ENCODE peak calls at places on chromosome 4, in seven cellular contexts. E is K562, W is A549, G is HCT116, A is SK-N-SH, Y is HepG2, Q is GM12878. X is an unnamed sample.

GRCh38 chr4:7987148-7987989 is 47.7 kb upstream of the AFAP1 start:
- DNase-seq in E (peak), Q (peak), G (peak), Y (peak), W (peak), A (peak), X (peak)

GRCh38 chr4:83646538-83646937 is 110.6 kb downstream of the GPAT3 start:
- DNase-seq in A (no peak), E (no peak), G (no peak), Y (no peak), W (no peak), Q (no peak), X (no peak)

GRCh38 chr4:101033986-101034385 is 313.3 kb downstream of the PPP3CA start:
- DNase-seq in Q (no peak), A (no peak), E (no peak), Y (no peak), G (no peak), W (no peak), X (no peak)

GRCh38 chr4:70863099-70863790 is 23.6 kb upstream of the GRSF1 start:
- DNase-seq in Q (peak), W (no peak), A (no peak), G (no peak), E (no peak), Y (no peak), X (no peak)

GRCh38 chr4:117801756-117802155 is 232.5 kb upstream of the NDST3 start:
- DNase-seq in E (no peak), A (no peak), Y (no peak), Q (no peak), W (no peak), G (no peak), X (no peak)

GRCh38 chr4:183798249-183798920 is 106.7 kb upstream of the STOX2 start:
- DNase-seq in W (no peak), Q (no peak), E (no peak), Y (no peak), A (no peak), G (no peak), X (no peak)

GRCh38 chr4:40289366-40290188 is 45.6 kb upstream of the CHRNA9 start:
- DNase-seq in Q (no peak), G (no peak), W (no peak), Y (no peak), A (no peak), E (no peak), X (peak)

GRCh38 chr4:36079666-36080065 is 164.6 kb downstream of the ARAP2 start:
- DNase-seq in W (no peak), Y (no peak), Q (no peak), G (no peak), E (no peak), A (no peak), X (no peak)

GRCh38 chr4:44638091-44638490 is 13.3 kb downstream of the YIPF7 start:
- DNase-seq in Q (no peak), Y (no peak), A (no peak), W (no peak), G (no peak), E (no peak), X (no peak)

GRCh38 chr4:10704050-10704810 is 19.7 kb upstream of the CLNK start:
- DNase-seq in W (no peak), G (no peak), A (no peak), Y (no peak), Q (no peak), E (no peak), X (peak)

GRCh38 chr4:55980725-55981124 is 32.0 kb downstream of the CEP135 start:
- DNase-seq in W (no peak), E (no peak), G (no peak), Y (no peak), Q (peak), A (no peak), X (no peak)

GRCh38 chr4:173530326-173531062 is 465 bp upstream of the HAND2 start:
- DNase-seq in W (no peak), Q (no peak), G (no peak), Y (no peak), A (peak), E (no peak), X (no peak)

GRCh38 chr4:26060286-26060685 is 146.3 kb downstream of the SMIM20 start:
- DNase-seq in Y (no peak), W (no peak), G (no peak), Q (no peak), E (no peak), A (no peak), X (peak)

GRCh38 chr4:26056406-26056805 is 142.4 kb downstream of the SMIM20 start:
- DNase-seq in A (no peak), G (no peak), Y (no peak), W (no peak), Q (no peak), E (no peak), X (no peak)

GRCh38 chr4:26059391-26060154 is 145.6 kb downstream of the SMIM20 start:
- DNase-seq in W (no peak), A (no peak), E (no peak), G (no peak), Y (no peak), Q (no peak), X (no peak)

GRCh38 chr4:26055855-26056254 is 141.8 kb downstream of the SMIM20 start:
- DNase-seq in G (no peak), Q (no peak), Y (no peak), W (no peak), A (no peak), E (no peak), X (no peak)

DNA sequence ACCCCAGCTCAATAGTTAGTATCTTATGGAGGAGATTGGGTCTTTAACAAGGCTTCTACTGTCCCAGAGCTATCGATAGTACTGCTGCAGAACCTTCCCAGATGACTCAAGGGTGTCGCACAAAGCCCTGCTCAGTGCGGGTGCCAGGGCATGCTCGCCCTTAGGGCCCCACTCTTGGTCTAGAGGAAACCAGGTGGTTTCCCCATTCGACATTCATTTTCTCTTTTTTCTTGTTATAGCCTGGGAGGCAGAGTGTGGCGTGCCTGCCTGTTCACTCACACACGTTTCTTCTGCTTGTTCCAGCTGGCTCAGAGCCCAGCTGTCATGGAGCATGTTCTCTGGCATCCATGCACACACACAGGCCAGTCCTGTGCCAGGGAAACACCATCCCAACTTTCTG is 144.5 kb downstream of the SMIM20 start:
- DNase-seq in W (no peak), Y (no peak), A (peak), Q (peak), G (no peak), E (no peak), X (no peak)
- TF ChIP-seq RAD21 in W (no peak), Y (no peak), A (no peak), Q (no peak), G (no peak), E (no peak), X (no peak)

GRCh38 chr4:92234393-92235176 is 69.2 kb upstream of the GRID2 start:
- DNase-seq in G (peak), A (no peak), Q (no peak), E (no peak), W (peak), Y (peak), X (peak)
- TF ChIP-seq RAD21 in G (no peak), A (no peak), Q (no peak), E (no peak), W (no peak), Y (no peak), X (no peak)

DNA sequence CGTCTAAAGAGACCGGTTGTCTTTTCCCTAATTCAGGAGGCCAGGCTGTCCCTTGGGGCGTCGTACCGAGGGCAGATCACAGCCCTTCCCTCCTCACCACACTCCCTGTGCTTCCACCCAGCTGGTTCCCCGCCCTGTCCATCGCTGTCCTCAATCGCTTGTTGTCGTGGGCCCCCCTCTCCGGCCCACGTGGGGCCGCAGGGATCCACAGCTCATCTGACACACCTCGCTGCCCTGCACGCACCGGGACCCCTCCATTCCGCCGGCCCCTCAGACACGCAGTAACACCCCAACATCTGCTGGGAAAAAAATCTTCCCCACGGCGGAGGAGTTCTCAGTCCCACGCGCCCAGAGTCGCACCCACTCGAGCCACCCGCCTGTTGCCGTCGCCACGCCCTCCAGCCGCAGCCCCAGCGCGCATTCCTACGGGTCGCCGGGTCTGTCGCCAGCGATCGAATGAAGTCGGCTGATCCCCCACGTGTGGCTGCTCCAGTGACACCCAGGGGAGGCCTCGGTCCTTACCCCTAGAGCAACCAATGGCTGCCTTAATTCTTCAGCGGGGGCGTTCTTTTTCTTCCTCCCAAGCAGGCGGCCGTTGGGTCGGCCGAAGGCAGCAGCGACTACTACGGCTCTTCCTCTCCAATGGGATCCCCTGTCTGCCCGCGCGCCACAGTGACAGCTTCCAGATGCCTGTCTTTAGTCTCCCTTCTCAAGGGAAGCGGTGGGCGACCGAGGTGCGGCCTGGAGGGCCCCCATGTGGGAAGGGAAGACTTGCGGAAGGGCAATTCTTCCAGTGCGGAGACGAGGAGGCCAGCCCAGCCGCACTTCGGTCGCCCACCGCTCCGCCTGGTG is 885 bp upstream of the SEPTIN11 start:
- DNase-seq in Y (peak), G (peak), Q (peak), A (peak), E (peak), W (peak), X (peak)
- TF ChIP-seq RAD21 in Y (no peak), G (peak), Q (no peak), A (peak), E (no peak), W (no peak), X (peak)

DNA sequence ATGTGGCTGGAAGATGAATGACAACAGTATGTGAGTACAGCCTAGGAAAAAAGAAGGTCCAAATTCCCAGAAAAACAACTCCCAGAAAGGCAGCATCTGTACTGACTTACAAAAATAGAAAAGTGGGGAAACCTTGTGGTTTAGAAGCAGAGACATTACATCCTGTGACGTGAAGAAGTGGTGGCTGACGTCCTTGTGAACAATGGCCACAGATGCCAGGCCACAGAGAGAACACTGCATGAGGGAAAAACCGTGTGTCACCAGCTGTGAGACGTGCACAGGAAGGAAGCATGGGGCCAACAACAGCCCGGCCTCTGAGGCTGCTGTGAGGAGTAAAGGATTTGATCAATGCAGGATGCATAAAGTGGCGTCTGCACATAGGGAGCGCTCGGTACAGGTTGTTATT is 81.2 kb downstream of the SPRY1 start:
- DNase-seq in A (no peak), Q (no peak), G (no peak), W (no peak), E (no peak), Y (peak), X (peak)
- TF ChIP-seq RAD21 in A (no peak), Q (no peak), G (no peak), W (no peak), E (no peak), Y (no peak), X (no peak)

DNA sequence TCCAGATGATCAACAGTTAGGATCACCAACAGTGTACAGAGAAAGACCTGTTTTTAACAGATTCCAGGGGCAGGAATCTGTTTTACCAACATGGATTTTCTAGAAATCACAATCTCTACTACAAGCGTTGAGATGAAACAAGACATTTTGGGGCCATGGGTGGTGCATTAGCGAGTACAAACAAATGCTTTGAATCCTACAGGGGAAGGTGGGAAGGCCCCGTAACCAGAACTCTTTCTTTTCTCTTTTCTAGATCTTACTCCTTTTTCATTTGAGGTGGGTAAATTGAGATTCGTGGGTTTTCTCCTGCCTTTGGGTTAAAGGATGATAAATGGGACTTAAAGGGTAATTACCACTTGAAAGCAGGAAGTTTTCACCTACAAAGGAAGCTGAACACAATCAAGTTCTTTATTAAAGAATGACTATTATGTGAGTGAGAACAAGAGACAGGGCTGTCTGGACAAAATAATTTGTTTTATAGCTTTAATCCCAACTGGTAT is 189.9 kb upstream of the ANXA3 start:
- DNase-seq in W (no peak), G (no peak), E (no peak), Y (no peak), A (no peak), Q (no peak), X (no peak)
- TF ChIP-seq RAD21 in W (no peak), G (no peak), E (no peak), Y (no peak), A (no peak), Q (no peak), X (no peak)

DNA sequence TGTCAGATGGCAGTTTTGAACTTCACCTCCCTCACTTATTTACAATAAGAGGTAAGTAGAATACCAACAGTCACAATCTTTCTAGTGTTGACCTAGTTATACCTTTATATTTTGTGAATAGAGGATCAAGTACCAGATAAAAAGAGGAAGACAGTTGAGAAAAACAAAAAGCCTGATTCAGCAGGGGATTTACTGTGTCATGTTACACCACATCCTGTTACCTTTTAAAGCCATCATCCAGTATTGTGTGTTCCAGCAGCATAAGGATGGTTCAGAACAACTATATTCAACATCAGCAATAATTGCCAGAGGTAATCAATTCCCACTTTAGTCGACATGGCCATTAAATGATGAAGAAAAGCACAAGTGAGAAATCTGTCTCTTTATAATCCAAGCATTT is 21.3 kb upstream of the CXCL6 start:
- DNase-seq in G (no peak), W (no peak), Y (no peak), Q (no peak), A (no peak), E (no peak), X (peak)
- TF ChIP-seq RAD21 in G (no peak), W (no peak), Y (no peak), Q (no peak), A (no peak), E (no peak), X (no peak)

DNA sequence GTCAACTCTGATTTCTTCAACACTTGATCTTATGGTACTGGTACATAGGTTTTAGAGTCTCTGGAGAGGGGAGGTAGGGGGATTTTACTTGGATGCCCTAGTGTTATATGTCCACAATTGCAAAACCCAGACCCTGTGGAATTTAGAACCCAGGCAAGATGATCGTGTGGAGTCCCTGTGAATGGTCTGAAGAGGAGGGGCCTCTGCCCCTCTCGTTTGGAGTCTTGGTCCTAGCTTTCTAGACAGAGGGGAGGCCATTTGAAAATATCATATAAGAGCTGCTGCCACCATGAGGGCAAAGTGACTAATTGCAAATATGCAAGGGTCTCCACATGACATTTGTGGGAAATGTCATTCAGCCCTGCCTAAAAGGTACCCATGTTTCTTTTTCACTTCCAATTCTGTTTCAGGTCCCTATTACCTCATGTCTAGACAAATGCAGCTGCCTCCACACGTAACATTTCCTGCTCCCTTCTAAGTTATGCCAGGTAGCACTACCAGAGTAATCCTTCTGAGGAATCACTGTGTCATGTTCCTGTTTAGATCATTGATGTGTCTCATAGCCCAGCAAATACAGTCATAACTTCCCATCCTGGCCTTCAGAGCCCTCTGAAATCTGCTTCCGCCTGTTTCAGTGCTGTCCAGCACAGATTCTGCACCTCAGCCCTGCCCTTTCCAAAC is 126.8 kb downstream of the KLHL8 start:
- DNase-seq in A (peak), G (peak), E (peak), Q (peak), W (peak), Y (peak), X (peak)
- TF ChIP-seq RAD21 in A (peak), G (peak), E (peak), Q (peak), W (peak), Y (peak), X (peak)

GRCh38 chr4:156558365-156559025 is 413.1 kb downstream of the PDGFC start:
- DNase-seq in E (no peak), Q (no peak), Y (no peak), G (no peak), W (no peak), A (no peak), X (peak)
- TF ChIP-seq RAD21 in E (no peak), Q (no peak), Y (no peak), G (no peak), W (no peak), A (no peak), X (no peak)

GRCh38 chr4:168857009-168857408 is 153.0 kb downstream of the CBR4 start:
- DNase-seq in Q (no peak), W (no peak), A (no peak), E (no peak), G (no peak), Y (no peak), X (peak)

GRCh38 chr4:168859100-168859499 is 151.0 kb downstream of the CBR4 start:
- DNase-seq in A (no peak), Q (no peak), E (no peak), G (no peak), W (no peak), Y (no peak), X (no peak)

GRCh38 chr4:168857546-168858314 is 152.3 kb downstream of the CBR4 start:
- DNase-seq in Y (no peak), Q (no peak), A (no peak), W (no peak), E (no peak), G (no peak), X (peak)

GRCh38 chr4:168856312-168856711 is 153.7 kb downstream of the CBR4 start:
- DNase-seq in E (no peak), A (no peak), G (no peak), Y (no peak), Q (no peak), W (no peak), X (peak)

DNA sequence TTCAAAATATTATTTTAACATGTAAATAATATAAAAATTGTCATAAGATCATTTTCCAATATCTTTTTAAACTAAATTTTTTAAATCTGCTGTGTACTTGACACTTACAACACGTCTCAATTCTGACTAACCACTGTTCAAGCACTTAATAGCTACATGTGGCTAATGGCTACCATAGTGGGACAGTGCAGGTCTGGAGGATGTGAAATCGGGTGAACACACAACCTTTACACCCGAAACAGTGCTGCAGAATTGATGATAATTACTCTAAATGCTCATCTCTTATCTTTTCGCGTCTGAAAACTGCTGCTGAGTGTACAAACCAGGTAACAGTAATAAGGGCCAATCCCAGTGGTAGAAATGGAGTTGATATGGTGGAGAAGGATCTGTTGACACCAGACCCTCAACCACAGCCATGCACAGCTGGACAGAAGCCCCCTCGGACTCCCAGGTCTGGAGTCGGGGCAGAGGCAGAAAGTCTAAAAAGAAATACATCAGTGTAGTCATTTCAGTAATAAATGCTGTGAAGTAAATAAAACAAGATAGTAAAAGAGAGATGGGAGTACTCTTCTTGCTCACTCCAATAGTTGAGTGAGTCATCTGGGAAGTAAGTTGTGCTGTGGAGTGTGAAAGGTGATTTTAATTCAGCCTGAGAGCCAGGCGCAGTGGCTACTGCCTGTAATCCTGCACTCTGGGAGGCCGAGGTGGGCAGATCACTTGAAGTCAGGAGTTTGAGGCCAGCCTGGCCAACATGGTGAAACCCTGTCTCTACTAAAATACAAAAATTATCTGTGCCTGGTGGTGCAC is 150.0 kb downstream of the CBR4 start:
- DNase-seq in G (no peak), Q (peak), W (no peak), E (no peak), Y (no peak), A (no peak), X (peak)
- TF ChIP-seq RAD21 in G (no peak), Q (no peak), W (no peak), E (no peak), Y (no peak), A (no peak), X (no peak)